ENCODE peak calls at places on chromosomes 12 and 14, in ten cellular contexts. Y is LoVo; N is activated CD4-positive, alpha-beta T cell treated with anti-CD3 and anti-CD28 coated beads, Interleukin-2, amount 10 ng/mL, durations not matched to agents 7 days and 5 days; O is fibroblast of lung; P is dorsolateral prefrontal cortex; U is IMR-90; Z is activated naive CD8-positive, alpha-beta T cell treated with anti-CD3 and anti-CD28 coated beads, Interleukin-2, amount 50 U/mL, for 24 hours; X is NCI-H2171; C is MCF 10A; M is cardiac fibroblast. E is an unnamed sample.

GRCh38 chr12:25775968-25776367 is 182.5 kb upstream of the RASSF8 start:
- DNase-seq in O (no peak), U (peak; percentile 31), X (no peak), C (no peak), M (peak; percentile 79), N (no peak), Y (no peak), P (no peak), Z (no peak), E (no peak)

GRCh38 chr12:278046-278445 is 15.4 kb upstream of the SLC6A13 start:
- DNase-seq in Z (no peak), M (no peak), C (no peak), O (no peak), X (no peak), U (no peak), P (no peak), N (no peak), Y (no peak), E (no peak)

GRCh38 chr14:74491952-74492351 is 1.2 kb downstream of the NPC2 start:
- DNase-seq in O (peak; percentile 43), X (no peak), N (peak; percentile 22), M (peak; percentile 64), C (peak; percentile 64), P (no peak), Y (peak; percentile 16), Z (no peak), U (peak; percentile 40), E (no peak)

GRCh38 chr14:39318574-39318973 is 84.9 kb downstream of the MIA2 start:
- DNase-seq in P (no peak), Z (no peak), C (peak; percentile 17), N (no peak), Y (no peak), U (peak; percentile 23), O (no peak), X (no peak), M (no peak), E (no peak)

GRCh38 chr14:47929334-47929733 is 253.9 kb upstream of the MDGA2 start:
- DNase-seq in X (no peak), O (no peak), N (no peak), M (no peak), P (no peak), U (no peak), C (no peak), Z (no peak), Y (no peak), E (no peak)

GRCh38 chr14:70988452-70988851 is 81.2 kb downstream of the PCNX1 start:
- DNase-seq in Z (no peak), N (no peak), P (no peak), C (no peak), X (no peak), O (peak; percentile 28), M (no peak), U (no peak), Y (no peak), E (no peak)

GRCh38 chr14:77284066-77284855 is 13.3 kb upstream of the NGB start:
- DNase-seq in C (no peak), P (peak; percentile 92), Y (no peak), M (no peak), U (no peak), O (no peak), X (peak; percentile 25), Z (no peak), N (no peak), E (no peak)

GRCh38 chr14:71728386-71728785 is 203.8 kb upstream of the RGS6 start:
- DNase-seq in O (peak; percentile 84), X (no peak), U (peak; percentile 38), P (no peak), Z (no peak), C (no peak), M (no peak), N (no peak), Y (no peak), E (no peak)

GRCh38 chr14:65585216-65585615 is 172.7 kb downstream of the FUT8 start:
- DNase-seq in C (peak; percentile 24), U (no peak), Z (no peak), X (no peak), M (no peak), N (no peak), P (no peak), O (no peak), Y (no peak), E (no peak)

GRCh38 chr12:39807043-39807442 is 187.4 kb upstream of the ABCD2 start:
- DNase-seq in M (peak; percentile 29), N (no peak), Y (no peak), X (no peak), U (no peak), P (no peak), O (no peak), C (peak; percentile 19), Z (no peak), E (no peak)

GRCh38 chr12:5748027-5748426 is 197.0 kb downstream of the ANO2 start:
- DNase-seq in M (no peak), Z (no peak), N (no peak), X (no peak), O (no peak), C (no peak), P (no peak), Y (no peak), U (no peak), E (no peak)

GRCh38 chr12:104175726-104176247 is 37.8 kb upstream of the NFYB start:
- DNase-seq in Y (no peak), U (no peak), Z (no peak), N (no peak), X (no peak), O (no peak), P (no peak), C (no peak), M (no peak), E (no peak)

GRCh38 chr12:124698211-124698997 is 131.0 kb upstream of the NCOR2 start:
- DNase-seq in C (no peak), Y (no peak), Z (no peak), N (no peak), O (peak; percentile 96), U (peak; percentile 19), M (peak; percentile 39), X (no peak), P (no peak), E (peak; percentile 37)

GRCh38 chr12:99910342-99910741 is 74.4 kb downstream of the ANKS1B start:
- DNase-seq in X (no peak), C (no peak), P (no peak), Y (no peak), N (no peak), O (peak; percentile 6), Z (no peak), M (peak; percentile 7), U (no peak), E (no peak)

GRCh38 chr12:71000748-71001147 is 80.2 kb upstream of the PTPRR start:
- DNase-seq in P (no peak), Z (no peak), C (no peak), N (no peak), U (no peak), M (no peak), Y (no peak), O (no peak), X (no peak), E (no peak)